ENCODE peak calls at places on chromosomes 11 and 22, in five cellular contexts. G is left ventricle myocardium inferior; O is activated T-cell treated with anti-CD3 and anti-CD28 coated beads for 1 hour; W is fibroblast of lung; M is activated CD4-positive, alpha-beta T cell treated with anti-CD3 and anti-CD28 coated beads for 24 hours. K is an unnamed sample.

GRCh38 chr11:105790841-105791240 is 181.0 kb downstream of the GRIA4 start:
- DNase-seq in M (no peak), O (no peak), W (no peak), G (no peak), K (no peak)

GRCh38 chr11:59247535-59248227 is 35.0 kb upstream of the MPEG1 start:
- DNase-seq in W (peak; percentile 1), G (peak; percentile 38), M (no peak), O (no peak), K (peak; percentile 45)

GRCh38 chr22:39546889-39547586 is 14.5 kb upstream of the RPS19BP1 start:
- DNase-seq in O (no peak), M (no peak), G (no peak), W (peak; percentile 56), K (no peak)

GRCh38 chr11:34192481-34193401 is 87.3 kb downstream of the NAT10 start:
- DNase-seq in M (no peak), W (peak; percentile 95), G (peak; percentile 62), O (no peak), K (peak; percentile 51)

GRCh38 chr11:71120346-71120963 is 131.9 kb downstream of the SHANK2 start:
- DNase-seq in W (no peak), O (no peak), M (no peak), G (no peak), K (no peak)

GRCh38 chr11:2175659-2176058 is 4.0 kb upstream of the TH start:
- DNase-seq in M (no peak), G (no peak), W (peak; percentile 93), O (no peak), K (no peak)

GRCh38 chr11:28259177-28259843 is 151.1 kb downstream of the METTL15 start:
- DNase-seq in M (no peak), G (no peak), W (no peak), O (no peak), K (no peak)

GRCh38 chr11:64206457-64207246 is at the start of gene FERMT3:
- DNase-seq in W (no peak), G (peak; percentile 72), M (peak; percentile 82), O (peak; percentile 57), K (peak; percentile 64)

GRCh38 chr22:23380230-23380573 is 199.9 kb downstream of the IGLL1 start:
- DNase-seq in O (no peak), W (no peak), G (no peak), M (no peak), K (no peak)

GRCh38 chr11:30328676-30329075 is 5.8 kb downstream of the ARL14EP start:
- DNase-seq in O (no peak), W (peak; percentile 61), M (no peak), G (no peak), K (no peak)

GRCh38 chr22:35376728-35377472 is 4.0 kb upstream of the HMOX1 start:
- DNase-seq in O (no peak), W (peak; percentile 97), M (no peak), G (peak; percentile 89), K (peak; percentile 95)

GRCh38 chr11:88420165-88420781 is 82.7 kb upstream of the CTSC start:
- DNase-seq in O (no peak), W (peak; percentile 55), G (peak; percentile 29), M (no peak), K (no peak)

GRCh38 chr11:111954154-111954553 is 17.0 kb downstream of the DIXDC1 start:
- DNase-seq in O (no peak), G (no peak), M (no peak), W (no peak), K (no peak)

GRCh38 chr11:57427692-57428082 is 766 bp upstream of the SLC43A3 start:
- DNase-seq in W (peak; percentile 74), G (peak; percentile 69), M (no peak), O (no peak), K (peak; percentile 85)

GRCh38 chr11:133999355-133999754 is 42.6 kb upstream of the IGSF9B start:
- DNase-seq in O (no peak), W (no peak), G (no peak), M (no peak), K (no peak)

GRCh38 chr11:6357222-6357621 is 33.1 kb upstream of the SMPD1 start:
- DNase-seq in O (no peak), G (peak; percentile 53), W (peak; percentile 95), M (peak; percentile 23), K (peak; percentile 20)

GRCh38 chr22:19574247-19574646 is 50.0 kb upstream of the CLDN5 start:
- DNase-seq in G (no peak), M (no peak), W (no peak), O (no peak), K (no peak)

GRCh38 chr11:76885390-76886097 is 24.8 kb downstream of the ACER3 start:
- DNase-seq in M (no peak), W (peak; percentile 79), G (no peak), O (no peak), K (peak; percentile 16)

GRCh38 chr11:67351275-67352005 is 1.9 kb downstream of the POLD4 start:
- DNase-seq in G (peak; percentile 55), W (peak; percentile 67), O (peak; percentile 52), M (peak; percentile 40), K (peak; percentile 59)

GRCh38 chr11:12496181-12497025 is 119.0 kb downstream of the PARVA start:
- DNase-seq in G (no peak), M (no peak), O (no peak), W (peak; percentile 32), K (no peak)

K was measured in heart right ventricle.